ENCODE peak calls at places on chromosomes 6 and 20, in five cellular contexts. F is GM23338, M is cardiac fibroblast, O is heart left ventricle, E is activated B cell treated with CpG ODN at 0.5 μM for 24 hours. B is an unnamed sample.

GRCh38 chr20:12535770-12536169 is 473.0 kb upstream of the SPTLC3 start:
- DNase-seq in F (peak), E (no peak), M (no peak), O (no peak), B (no peak)

GRCh38 chr6:165227644-165228329 is 81.6 kb downstream of the C6orf118 start:
- DNase-seq in F (no peak), M (peak), E (no peak), O (no peak), B (no peak)

GRCh38 chr20:34691838-34692237 is 12.3 kb upstream of the TP53INP2 start:
- DNase-seq in O (no peak), F (no peak), M (no peak), E (no peak), B (no peak)

GRCh38 chr6:121686611-121687023 is 251.2 kb downstream of the GJA1 start:
- DNase-seq in E (no peak), F (peak), O (no peak), M (no peak), B (no peak)

GRCh38 chr6:17389274-17389847 is 4.0 kb upstream of the CAP2 start:
- DNase-seq in M (peak), F (no peak), O (no peak), E (no peak), B (no peak)

GRCh38 chr20:14036567-14036966 is 41.3 kb downstream of the MACROD2 start:
- DNase-seq in M (no peak), O (no peak), F (no peak), E (no peak), B (no peak)

GRCh38 chr6:86535141-86535540 is 402.2 kb upstream of the HTR1E start:
- DNase-seq in E (no peak), M (no peak), F (no peak), O (no peak), B (no peak)

GRCh38 chr6:79574636-79575035 is 37.4 kb upstream of the LCA5 start:
- DNase-seq in O (no peak), F (peak), E (no peak), M (peak), B (no peak)

GRCh38 chr6:142416179-142416578 is 114.4 kb downstream of the ADGRG6 start:
- DNase-seq in E (no peak), F (peak), O (no peak), M (peak), B (no peak)

GRCh38 chr6:157034433-157035230 is 257.5 kb downstream of the ARID1B start:
- DNase-seq in O (no peak), M (peak), F (peak), E (no peak), B (no peak)

GRCh38 chr6:45421700-45422540 is 44.2 kb upstream of the SUPT3H start:
- DNase-seq in F (peak), O (peak), M (peak), E (peak), B (no peak)

GRCh38 chr6:165231581-165232276 is 77.7 kb downstream of the C6orf118 start:
- DNase-seq in M (peak), O (peak), E (no peak), F (peak), B (no peak)

GRCh38 chr6:30196376-30196775 is 16.8 kb downstream of the TRIM26 start:
- DNase-seq in E (no peak), F (no peak), O (no peak), M (no peak), B (no peak)

GRCh38 chr6:132199343-132199742 is 201.9 kb downstream of the MOXD1 start:
- DNase-seq in E (no peak), F (no peak), O (no peak), M (peak), B (no peak)

GRCh38 chr6:129184808-129185366 is 301.9 kb downstream of the LAMA2 start:
- DNase-seq in F (no peak), O (no peak), M (peak), E (no peak), B (no peak)

GRCh38 chr20:62506791-62507190 is 31.0 kb upstream of the GATA5 start:
- DNase-seq in O (no peak), M (no peak), F (no peak), E (no peak), B (no peak)

GRCh38 chr6:42898891-42899361 is 16.9 kb upstream of the PTCRA start:
- DNase-seq in E (no peak), F (peak), O (peak), M (peak), B (no peak)

GRCh38 chr20:35106827-35107380 is 14.3 kb upstream of the TRPC4AP start:
- DNase-seq in O (no peak), F (no peak), M (no peak), E (no peak), B (no peak)

GRCh38 chr6:98136333-98136732 is 698.0 kb upstream of the POU3F2 start:
- DNase-seq in F (no peak), O (no peak), E (no peak), M (no peak), B (no peak)

GRCh38 chr20:9319687-9320384 is 194.6 kb upstream of the LAMP5 start:
- DNase-seq in M (no peak), E (no peak), F (no peak), O (no peak), B (no peak)

GRCh38 chr20:2814587-2815051 is at the start of gene C20orf141:
- DNase-seq in E (no peak), F (no peak), M (peak), O (no peak), B (no peak)

GRCh38 chr6:148242180-148242579 is 100.5 kb upstream of the SASH1 start:
- DNase-seq in F (no peak), O (peak), E (no peak), M (no peak), B (no peak)

GRCh38 chr6:84103029-84103428 is 69.5 kb downstream of the MRAP2 start:
- DNase-seq in O (no peak), F (no peak), M (peak), E (no peak), B (no peak)

GRCh38 chr6:5537132-5537531 is 275.8 kb downstream of the FARS2 start:
- DNase-seq in E (no peak), F (no peak), O (no peak), M (no peak), B (no peak)

GRCh38 chr20:47007826-47008655 is 113.4 kb downstream of the EYA2 start:
- DNase-seq in F (no peak), E (no peak), O (no peak), M (no peak), B (peak)

GRCh38 chr20:36461600-36462439 is 79.5 kb upstream of the MYL9 start:
- DNase-seq in M (peak), F (peak), O (peak), E (peak), B (no peak)

GRCh38 chr6:170438402-170438753 is 114.7 kb downstream of the PSMB1 start:
- DNase-seq in M (peak), E (no peak), F (peak), O (peak), B (peak)

GRCh38 chr20:24768226-24768625 is 180.8 kb upstream of the CST7 start:
- DNase-seq in M (no peak), E (no peak), O (no peak), F (no peak), B (no peak)

GRCh38 chr6:24228681-24229255 is 102.8 kb downstream of the NRSN1 start:
- DNase-seq in O (no peak), E (no peak), M (peak), F (no peak), B (no peak)

GRCh38 chr20:62462976-62463592 is 12.7 kb downstream of the GATA5 start:
- DNase-seq in E (no peak), F (no peak), O (no peak), M (no peak), B (no peak)

GRCh38 chr6:8193541-8193940 is 91.2 kb upstream of the EEF1E1 start:
- DNase-seq in E (no peak), F (no peak), O (no peak), M (no peak), B (no peak)

GRCh38 chr20:32339116-32339515 is 19.0 kb upstream of the ASXL1 start:
- DNase-seq in E (no peak), O (no peak), F (no peak), M (no peak), B (no peak)

GRCh38 chr6:158686791-158687381 is 37.0 kb downstream of the SYTL3 start:
- DNase-seq in O (no peak), M (no peak), F (no peak), E (no peak), B (no peak)

GRCh38 chr6:52696418-52696817 is 25.5 kb downstream of the TMEM14A start:
- DNase-seq in E (no peak), F (no peak), O (no peak), M (no peak), B (no peak)

GRCh38 chr6:52694404-52694803 is 23.5 kb downstream of the TMEM14A start:
- DNase-seq in O (no peak), F (no peak), M (no peak), E (no peak), B (no peak)

GRCh38 chr6:52693777-52694176 is 22.9 kb downstream of the TMEM14A start:
- DNase-seq in M (no peak), E (no peak), F (no peak), O (no peak), B (no peak)

GRCh38 chr6:52697903-52698302 is 27.0 kb downstream of the TMEM14A start:
- DNase-seq in M (peak), F (peak), O (no peak), E (no peak), B (no peak)
- TF ChIP-seq CTCF in M (no peak), F (peak), O (no peak), E (no peak), B (peak)

DNA sequence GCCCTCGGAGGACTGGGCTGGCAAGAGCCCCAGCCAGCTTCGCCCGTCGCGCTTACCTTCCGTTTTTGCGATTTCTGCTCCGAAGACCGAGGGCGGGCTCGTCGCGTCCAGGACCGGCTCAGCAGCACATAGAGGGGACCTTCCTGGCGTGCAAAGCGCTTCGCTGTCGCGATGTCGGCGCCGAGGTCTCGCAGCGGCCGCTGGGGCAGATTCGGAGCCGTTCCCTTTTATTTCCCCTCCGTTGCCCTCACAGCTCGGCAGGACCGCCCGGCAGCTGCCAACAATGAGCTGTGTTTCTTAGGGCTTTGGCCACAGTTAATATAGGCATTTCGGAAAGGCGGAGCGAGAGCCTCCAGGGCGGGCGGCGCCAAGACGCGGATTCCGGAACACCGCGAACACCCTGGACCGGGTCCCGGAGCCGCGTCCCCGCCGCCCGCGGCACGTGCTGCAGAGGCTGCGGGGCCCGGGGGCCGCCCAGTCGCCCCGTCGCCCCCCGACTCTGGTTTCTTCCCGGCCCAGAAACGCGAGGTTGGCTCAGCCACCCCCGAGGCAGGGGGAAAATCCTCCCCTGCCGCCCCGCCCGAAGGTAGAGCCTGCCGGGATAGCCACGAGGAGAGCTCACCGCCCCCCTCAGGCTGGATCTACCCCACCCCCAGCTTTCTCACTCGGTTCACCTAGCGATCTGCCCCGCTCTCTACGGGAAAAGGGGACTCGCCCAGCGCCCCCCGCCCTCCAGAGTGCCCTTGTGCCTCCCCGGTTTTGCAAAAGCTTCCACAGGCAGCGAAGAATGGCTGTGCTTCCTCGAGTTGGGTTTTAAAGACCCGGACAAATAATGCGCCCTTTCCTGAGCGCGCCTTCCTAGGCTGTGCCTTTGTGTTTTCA is at the start of gene CITED2:
- DNase-seq in E (peak), F (peak), O (peak), M (peak), B (no peak)
- TF ChIP-seq CTCF in E (no peak), F (no peak), O (no peak), M (peak), B (no peak)

DNA sequence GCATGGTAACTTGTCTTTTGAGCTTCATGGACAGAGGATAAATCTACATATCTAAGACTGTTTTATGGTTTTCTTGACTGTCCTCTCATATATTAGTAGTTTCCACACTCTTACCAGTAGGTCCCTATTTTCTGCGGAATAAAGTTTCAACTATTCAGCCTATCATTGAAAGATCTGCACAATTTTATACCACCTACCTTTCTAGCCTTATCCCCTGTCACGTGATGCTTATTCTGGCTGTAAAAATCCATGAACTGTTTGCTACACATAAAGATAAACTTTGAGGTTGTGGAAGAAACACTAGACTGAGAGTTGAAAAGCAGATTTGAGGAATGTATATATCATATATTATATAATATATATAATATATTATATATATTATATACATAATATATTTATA is 423.8 kb downstream of the TENT5A start:
- DNase-seq in E (no peak), M (no peak), O (no peak), F (no peak), B (no peak)
- TF ChIP-seq CTCF in E (no peak), M (no peak), O (no peak), F (no peak), B (no peak)

DNA sequence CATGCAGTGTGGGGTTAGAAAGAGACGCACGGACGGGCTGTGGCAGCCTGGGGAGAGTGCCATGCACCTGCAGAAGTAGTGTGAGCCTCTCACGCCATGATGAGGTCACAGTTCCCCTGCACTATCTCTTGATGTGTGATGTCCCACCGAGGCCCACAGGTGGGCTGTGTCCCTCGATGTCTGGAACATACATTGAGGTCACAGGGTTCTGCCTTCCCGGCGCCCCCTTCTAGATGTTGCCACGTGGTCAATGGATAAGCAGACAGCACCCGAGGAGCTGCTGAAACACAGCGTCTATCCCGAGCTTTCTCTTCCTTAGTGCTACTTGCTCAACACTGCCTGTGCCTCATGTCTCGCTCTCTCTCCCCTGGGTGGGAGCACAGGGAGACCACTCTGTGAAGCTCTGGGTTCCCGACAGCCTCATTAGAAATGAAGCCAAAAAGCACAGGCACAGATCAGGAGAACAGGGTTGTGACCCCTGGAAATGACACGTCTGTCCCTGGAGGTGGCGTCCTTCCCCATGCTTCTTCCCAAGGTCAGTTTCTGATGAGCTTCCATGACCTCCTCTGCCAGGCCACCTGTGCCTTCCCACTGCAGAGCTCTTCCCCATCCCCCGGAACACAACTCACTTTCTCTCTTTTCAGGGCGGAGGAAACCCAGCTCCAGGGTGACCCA is 85.6 kb upstream of the RPS6KA2 start:
- DNase-seq in E (no peak), M (no peak), F (peak), O (no peak), B (no peak)
- TF ChIP-seq CTCF in E (no peak), M (no peak), F (peak), O (no peak), B (no peak)

GRCh38 chr20:54201268-54201846 is 6.5 kb upstream of the PFDN4 start:
- DNase-seq in M (no peak), E (no peak), F (no peak), O (no peak), B (no peak)

GRCh38 chr20:54200487-54201267 is 7.2 kb upstream of the PFDN4 start:
- DNase-seq in M (no peak), O (no peak), E (no peak), F (no peak), B (no peak)

GRCh38 chr20:54207053-54207742 is 689 bp upstream of the PFDN4 start:
- DNase-seq in M (no peak), F (no peak), E (no peak), O (no peak), B (no peak)

GRCh38 chr20:54203281-54203680 is 4.6 kb upstream of the PFDN4 start:
- DNase-seq in E (no peak), O (no peak), M (no peak), F (no peak), B (no peak)

DNA sequence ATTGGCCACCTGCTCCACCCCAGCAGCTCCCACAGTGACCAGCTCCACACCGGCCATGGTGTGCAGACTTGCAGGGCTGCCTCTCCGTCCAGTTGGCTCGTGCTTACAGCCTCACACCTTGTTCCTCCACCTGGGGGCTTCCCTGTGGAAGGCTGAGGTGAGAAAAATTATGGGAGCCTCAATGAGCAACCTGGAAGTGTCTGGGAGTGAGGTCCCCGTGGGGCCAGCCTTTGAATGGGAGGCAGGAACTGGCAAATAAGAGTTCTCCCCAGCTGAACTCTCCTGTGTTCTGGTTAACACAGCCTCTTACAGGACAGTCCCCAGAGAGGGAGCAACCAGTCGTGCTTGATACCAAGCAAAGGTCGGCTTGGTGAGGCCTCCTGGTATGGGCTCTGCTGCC is 3.8 kb upstream of the PFDN4 start:
- DNase-seq in F (no peak), O (no peak), M (no peak), E (no peak), B (no peak)
- TF ChIP-seq CTCF in F (no peak), O (no peak), M (no peak), E (no peak), B (no peak)

B was measured in D721Med.